ENCODE peak calls at places on chromosomes 5 and 9, in four cellular contexts. I, H, E and N are unnamed samples.
A peak's percentile ranks its signal among the peaks of the same experiment; 100 is the strongest.

GRCh38 chr9:6014668-6015270 is 655 bp downstream of the RANBP6 start:
- DNase-seq in I (peak; percentile 75), H (no peak), E (no peak), N (no peak)

GRCh38 chr5:150377964-150378694 is 20.6 kb downstream of the TCOF1 start:
- DNase-seq in I (peak; percentile 96), H (peak; percentile 84), E (no peak), N (no peak)

GRCh38 chr5:30121092-30121491 is 1072.4 kb upstream of the CDH6 start:
- DNase-seq in I (no peak), H (no peak), E (no peak), N (no peak)

GRCh38 chr5:67289763-67290521 is 93.3 kb upstream of the CD180 start:
- DNase-seq in I (no peak), H (no peak), E (no peak), N (no peak)

GRCh38 chr5:38745836-38746732 is 99.7 kb upstream of the OSMR start:
- DNase-seq in I (no peak), H (no peak), E (no peak), N (no peak)

GRCh38 chr9:110293246-110293645 is 36.9 kb upstream of the TXN start:
- DNase-seq in I (no peak), H (no peak), E (no peak), N (no peak)

GRCh38 chr9:16429671-16430070 is 440.8 kb downstream of the BNC2 start:
- DNase-seq in I (peak; percentile 67), H (no peak), E (no peak), N (no peak)

GRCh38 chr5:95216136-95216955 is 68.5 kb downstream of the MCTP1 start:
- DNase-seq in I (peak; percentile 5), H (no peak), E (no peak), N (no peak)

GRCh38 chr5:163281512-163281911 is 155.9 kb upstream of the CCNG1 start:
- DNase-seq in I (no peak), H (no peak), E (no peak), N (no peak)

GRCh38 chr9:70159630-70160029 is 99.1 kb upstream of the SMC5 start:
- DNase-seq in I (no peak), H (no peak), E (no peak), N (no peak)

GRCh38 chr5:177359860-177360259 is 2.1 kb downstream of the RGS14 start:
- DNase-seq in I (no peak), H (no peak), E (no peak), N (no peak)

GRCh38 chr5:42636425-42636824 is 120.2 kb upstream of the CCDC152 start:
- DNase-seq in I (peak; percentile 40), H (no peak), E (no peak), N (no peak)

GRCh38 chr5:167797933-167798332 is 493.5 kb upstream of the WWC1 start:
- DNase-seq in I (peak; percentile 41), H (no peak), E (no peak), N (no peak)

GRCh38 chr9:105233836-105234235 is 10.6 kb upstream of the SLC44A1 start:
- DNase-seq in I (peak; percentile 68), H (no peak), E (no peak), N (no peak)

GRCh38 chr9:35051069-35051967 is 21.1 kb downstream of the VCP start:
- DNase-seq in I (peak; percentile 79), H (no peak), E (peak; percentile 34), N (peak; percentile 40)

GRCh38 chr5:172903790-172904189 is 55.4 kb upstream of the RPL26L1 start:
- DNase-seq in I (peak; percentile 96), H (peak; percentile 74), E (peak; percentile 82), N (peak; percentile 71)

GRCh38 chr5:160398806-160399205 is 1.0 kb downstream of the FAM200C start:
- DNase-seq in I (peak; percentile 37), H (no peak), E (no peak), N (no peak)

GRCh38 chr5:132420706-132421272 is 51.3 kb downstream of the SLC22A5 start:
- DNase-seq in I (no peak), H (no peak), E (no peak), N (no peak)

GRCh38 chr5:76081811-76082783 is 1.1 kb upstream of the SV2C start:
- DNase-seq in I (no peak), H (no peak), E (no peak), N (no peak)

GRCh38 chr5:148443998-148444397 is 60.2 kb downstream of the FBXO38 start:
- DNase-seq in I (peak; percentile 84), H (peak; percentile 39), E (peak; percentile 28), N (peak; percentile 30)

GRCh38 chr5:74446673-74447337 is 193.7 kb downstream of the ENC1 start:
- DNase-seq in I (peak; percentile 74), H (no peak), E (peak; percentile 19), N (peak; percentile 65)

GRCh38 chr9:122200960-122201635 is 27.7 kb downstream of the LHX6 start:
- DNase-seq in I (peak; percentile 63), H (no peak), E (no peak), N (no peak)

GRCh38 chr9:77512876-77513275 is 135.2 kb downstream of the GNA14 start:
- DNase-seq in I (peak; percentile 47), H (no peak), E (peak; percentile 49), N (peak; percentile 50)

GRCh38 chr9:130029223-130029583 is 13.8 kb downstream of the FNBP1 start:
- DNase-seq in I (no peak), H (no peak), E (no peak), N (no peak)

GRCh38 chr5:95631991-95632675 is 12.2 kb downstream of the GPR150 start:
- DNase-seq in I (peak; percentile 73), H (no peak), E (no peak), N (no peak)

GRCh38 chr9:134413112-134413715 is 87.0 kb downstream of the RXRA start:
- DNase-seq in I (no peak), H (no peak), E (no peak), N (no peak)

GRCh38 chr9:123121457-123121856 is 88.0 kb downstream of the GPR21 start:
- DNase-seq in I (no peak), H (no peak), E (no peak), N (no peak)

GRCh38 chr5:95219411-95219810 is 65.5 kb downstream of the MCTP1 start:
- DNase-seq in I (no peak), H (no peak), E (no peak), N (no peak)

GRCh38 chr5:55497712-55498111 is 37.1 kb downstream of the PLPP1 start:
- DNase-seq in I (no peak), H (no peak), E (no peak), N (no peak)

GRCh38 chr5:16665611-16666010 is 48.8 kb upstream of the RETREG1 start:
- DNase-seq in I (no peak), H (no peak), E (no peak), N (no peak)

GRCh38 chr5:4230531-4230904 is 634.9 kb downstream of the IRX1 start:
- DNase-seq in I (no peak), H (no peak), E (no peak), N (no peak)

GRCh38 chr5:39691993-39692392 is 267.2 kb upstream of the DAB2 start:
- DNase-seq in I (peak; percentile 42), H (no peak), E (no peak), N (no peak)

GRCh38 chr5:36948650-36949049 is 72.1 kb downstream of the NIPBL start:
- DNase-seq in I (no peak), H (no peak), E (no peak), N (no peak)